ENCODE peak calls at places on chromosomes 6 and 20, in four cellular contexts. S is K562, Y is GM12878, V is HepG2. R is an unnamed sample.

GRCh38 chr6:10552237-10552810 is 31.2 kb downstream of the GCNT2 start:
- DNase-seq in S (no peak), Y (no peak), V (no peak), R (no peak)

GRCh38 chr20:4521170-4521968 is 200.3 kb upstream of the PRND start:
- DNase-seq in V (no peak), S (no peak), Y (no peak), R (no peak)

GRCh38 chr6:115896538-115897129 is 164.1 kb downstream of the FRK start:
- DNase-seq in Y (no peak), V (peak), S (peak), R (peak)

GRCh38 chr6:114075300-114075699 is 104.4 kb upstream of the HDAC2 start:
- DNase-seq in V (no peak), S (no peak), Y (no peak), R (no peak)

GRCh38 chr6:71933881-71934280 is 47.5 kb downstream of the RIMS1 start:
- DNase-seq in V (no peak), Y (no peak), S (no peak), R (no peak)

GRCh38 chr6:28446818-28447511 is 3.7 kb upstream of the ZSCAN23 start:
- DNase-seq in Y (no peak), S (no peak), V (no peak), R (peak)

GRCh38 chr20:50376179-50376887 is 133.8 kb upstream of the PTPN1 start:
- DNase-seq in Y (no peak), V (no peak), S (no peak), R (no peak)

GRCh38 chr20:4913147-4913546 is 88.2 kb downstream of the SLC23A2 start:
- DNase-seq in V (no peak), S (no peak), Y (no peak), R (no peak)

GRCh38 chr20:35307666-35308653 is 15.7 kb upstream of the FAM83C start:
- DNase-seq in V (no peak), S (no peak), Y (no peak), R (no peak)

GRCh38 chr6:153553627-153554026 is 422.5 kb upstream of the RGS17 start:
- DNase-seq in Y (no peak), S (no peak), V (peak), R (peak)
- TF ChIP-seq SP1 in Y (no peak), S (no peak), V (no peak), R (no peak)

GRCh38 chr20:10278416-10278815 is 59.8 kb downstream of the SNAP25 start:
- DNase-seq in V (no peak), Y (no peak), S (no peak), R (no peak)

GRCh38 chr20:10280016-10280908 is 61.6 kb downstream of the SNAP25 start:
- DNase-seq in V (no peak), Y (no peak), S (no peak), R (no peak)

GRCh38 chr20:10277616-10278015 is 59.0 kb downstream of the SNAP25 start:
- DNase-seq in Y (no peak), S (no peak), V (no peak), R (no peak)

GRCh38 chr20:10281911-10282310 is 63.3 kb downstream of the SNAP25 start:
- DNase-seq in Y (no peak), V (no peak), S (no peak), R (no peak)

DNA sequence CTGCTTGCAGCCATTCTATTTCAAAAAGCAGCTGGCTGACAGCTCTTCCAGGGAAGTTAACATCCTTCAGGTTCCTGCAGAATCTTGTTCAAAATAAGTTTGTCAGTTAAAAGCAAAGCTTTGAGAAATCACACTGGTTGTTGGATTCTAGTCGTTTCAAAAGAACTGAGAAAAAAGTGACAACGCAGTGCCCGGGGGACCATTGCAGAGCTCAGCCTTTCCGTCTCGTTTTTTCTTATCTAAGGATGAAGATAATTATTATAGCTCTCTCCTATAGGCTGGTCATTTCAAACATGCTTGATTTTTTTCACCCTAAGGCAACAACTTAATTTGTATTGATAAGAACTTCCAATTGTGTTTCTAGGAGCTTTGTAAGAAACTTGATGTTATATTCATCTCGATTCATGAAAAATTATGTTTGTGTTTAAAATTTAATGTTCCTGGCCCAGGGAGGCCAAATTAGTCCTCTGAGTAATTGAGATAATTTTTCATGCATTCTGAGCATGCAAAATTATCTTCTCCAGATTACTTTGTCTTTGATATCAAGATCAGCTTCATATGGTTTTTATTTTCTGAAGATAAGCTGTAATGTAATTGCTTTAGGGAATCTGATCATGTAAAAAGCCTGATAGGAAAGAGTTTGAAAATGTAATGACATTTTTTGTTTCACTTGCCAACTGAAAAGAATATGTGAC is 58.4 kb downstream of the SNAP25 start:
- DNase-seq in V (no peak), S (no peak), Y (no peak), R (no peak)
- TF ChIP-seq FOXK2 in V (no peak), S (no peak), Y (no peak), R (no peak)

DNA sequence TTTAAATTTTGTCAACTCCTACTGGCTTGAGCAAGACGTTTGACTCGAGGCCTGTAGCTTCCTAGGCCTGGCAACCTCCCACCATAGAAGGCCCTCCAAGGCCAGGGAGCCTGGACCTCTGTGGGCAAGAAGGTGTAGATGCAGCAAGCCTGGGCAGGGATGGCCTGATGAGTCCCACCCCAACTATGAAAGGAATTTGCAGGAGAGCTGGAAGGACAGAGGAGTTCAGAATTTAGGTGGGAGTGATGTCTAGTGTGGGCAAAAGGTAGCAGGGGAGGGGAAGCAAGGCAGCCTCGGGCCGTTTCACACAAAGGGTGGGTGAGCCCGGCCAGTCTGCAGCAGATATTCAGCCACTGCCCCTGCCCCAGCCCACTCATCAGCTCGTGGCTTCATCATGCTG is 245.2 kb downstream of the CDH26 start:
- DNase-seq in S (no peak), V (no peak), Y (no peak), R (no peak)
- TF ChIP-seq FOXM1 in S (no peak), V (no peak), Y (no peak), R (no peak)

DNA sequence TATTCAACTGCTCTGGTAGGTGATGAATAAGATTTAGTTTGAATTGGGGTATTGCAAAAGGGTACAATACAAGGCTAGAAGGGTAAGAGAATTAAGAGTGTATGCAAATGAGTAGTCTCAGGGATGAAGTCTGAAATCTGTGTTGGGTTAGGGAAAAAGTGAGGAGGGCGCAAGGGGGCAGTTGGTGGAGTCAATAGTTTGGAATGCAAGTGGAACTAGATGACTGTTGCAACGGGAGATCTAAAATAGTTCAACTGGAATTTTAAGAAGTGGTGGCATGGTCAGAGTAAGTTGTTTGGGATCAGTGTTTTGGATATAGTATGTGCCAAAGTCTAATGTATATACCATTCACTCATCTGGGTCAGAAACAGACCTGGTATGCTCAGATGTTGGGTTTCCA is 329.6 kb downstream of the GJA1 start:
- DNase-seq in V (no peak), S (no peak), Y (no peak), R (no peak)
- TF ChIP-seq SP1 in V (no peak), S (no peak), Y (no peak), R (no peak)

DNA sequence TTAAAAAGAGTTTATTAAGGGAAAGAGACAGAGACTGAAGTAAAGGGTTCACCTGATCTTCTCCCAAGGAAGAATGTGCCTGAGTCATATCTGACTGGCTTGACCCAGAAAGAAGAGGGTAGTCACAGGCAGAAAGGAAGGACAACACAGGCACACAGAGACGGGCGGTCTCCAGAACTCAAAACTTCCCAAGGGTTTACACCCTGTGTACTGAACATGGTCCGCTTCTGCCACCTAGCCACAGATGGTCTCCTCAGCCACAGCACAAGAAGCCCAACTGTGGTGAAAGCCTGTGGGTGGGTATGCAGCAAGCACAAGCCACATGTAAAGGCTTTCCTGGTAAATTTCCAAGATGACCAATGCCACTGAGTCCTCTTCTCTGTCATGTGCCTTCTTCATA is 17.2 kb downstream of the UNC5CL start:
- DNase-seq in S (peak), V (peak), Y (no peak), R (peak)
- TF ChIP-seq FOXK2 in S (no peak), V (no peak), Y (no peak), R (no peak)

R was measured in HEK293T.